ENCODE peak calls at places on chromosomes 4 and X, in six cellular contexts. X is AG09309, E is WTC11, A is IMR-90, C is kidney tubule cell, I is cardiac muscle cell. T is an unnamed sample.

GRCh38 chr4:48093949-48094550 is 40.0 kb downstream of the TXK start:
- DNase-seq in I (no peak), E (no peak), A (peak), X (no peak), C (peak), T (no peak)

GRCh38 chr4:70721747-70722146 is at the start of gene RUFY3:
- DNase-seq in E (no peak), C (peak), X (peak), A (peak), I (no peak), T (no peak)

GRCh38 chr4:113831469-113831868 is 69.9 kb upstream of the CAMK2D start:
- DNase-seq in A (no peak), I (no peak), E (no peak), C (no peak), X (no peak), T (no peak)

GRCh38 chr4:124199755-124200154 is 512.8 kb downstream of the ANKRD50 start:
- DNase-seq in C (no peak), A (peak), X (no peak), E (no peak), I (no peak), T (no peak)

GRCh38 chrX:139691493-139691842 is 16.5 kb downstream of the MCF2 start:
- DNase-seq in C (peak), I (peak), X (no peak), A (no peak), E (no peak), T (no peak)

GRCh38 chrX:134631404-134632346 is 26.6 kb downstream of the PLAC1 start:
- DNase-seq in I (no peak), C (no peak), E (no peak), X (peak), A (peak), T (no peak)

GRCh38 chrX:132833373-132833772 is 125.1 kb downstream of the HS6ST2 start:
- DNase-seq in A (no peak), C (no peak), X (no peak), E (no peak), I (peak), T (no peak)

GRCh38 chr4:89248879-89249281 is 58.7 kb downstream of the GPRIN3 start:
- DNase-seq in E (no peak), I (no peak), C (peak), X (no peak), A (no peak), T (no peak)

GRCh38 chr4:26372525-26373172 is 51.8 kb downstream of the RBPJ start:
- DNase-seq in I (peak), C (peak), A (peak), E (no peak), X (no peak), T (no peak)

GRCh38 chrX:13597928-13598327 is 28.5 kb downstream of the EGFL6 start:
- DNase-seq in A (peak), I (no peak), C (peak), X (no peak), E (no peak), T (no peak)

GRCh38 chrX:41051303-41051702 is 33.9 kb upstream of the USP9X start:
- DNase-seq in E (no peak), A (no peak), C (no peak), X (no peak), I (no peak), T (no peak)

GRCh38 chrX:129115935-129116334 is 407.4 kb downstream of the SMARCA1 start:
- DNase-seq in I (no peak), E (no peak), A (no peak), X (no peak), C (no peak), T (no peak)

GRCh38 chr4:38610844-38611550 is 53.0 kb upstream of the KLF3 start:
- DNase-seq in I (no peak), C (peak), A (no peak), E (no peak), X (no peak), T (no peak)

GRCh38 chr4:38982356-38983095 is 49.7 kb downstream of the TMEM156 start:
- DNase-seq in A (no peak), I (no peak), E (no peak), C (no peak), X (no peak), T (no peak)

GRCh38 chr4:7157666-7158065 is 34.7 kb upstream of the SORCS2 start:
- DNase-seq in E (no peak), I (no peak), X (no peak), A (no peak), C (no peak), T (no peak)

GRCh38 chr4:7929530-7929951 is 10.1 kb downstream of the AFAP1 start:
- DNase-seq in I (peak), C (peak), A (no peak), E (peak), X (no peak), T (no peak)

GRCh38 chr4:185283723-185284122 is 74.3 kb downstream of the SNX25 start:
- DNase-seq in A (peak), X (no peak), I (no peak), E (no peak), C (no peak), T (no peak)

GRCh38 chrX:8988456-8988855 is 45.5 kb downstream of the FAM9B start:
- DNase-seq in E (no peak), X (no peak), C (peak), A (peak), I (peak), T (no peak)

GRCh38 chr4:128565565-128566186 is 243.8 kb upstream of the JADE1 start:
- DNase-seq in A (no peak), X (no peak), C (peak), E (peak), I (peak), T (peak)

GRCh38 chr4:7361256-7361655 is 73.5 kb downstream of the PSAPL1 start:
- DNase-seq in A (no peak), C (no peak), I (peak), X (no peak), E (no peak), T (no peak)

T was measured in NT2/D1.